ENCODE peak calls at places on chromosomes 6 and 20, in nine cellular contexts. V, A, I, N, H, Z, M, R and O are unnamed samples. For H3K9me3, the result is how much of the 10 kb centered on the place peaks cover.

GRCh38 chr20:16476032-16476431 is 97.2 kb downstream of the KIF16B start:
- DNase-seq in V (no peak), A (no peak), I (no peak), N (peak), H (peak), Z (peak), M (peak), R (peak), O (no peak)

GRCh38 chr20:16846011-16846410 is 97.9 kb downstream of the OTOR start:
- DNase-seq in V (no peak), A (peak), I (no peak), N (no peak), H (no peak), Z (no peak), M (no peak), R (peak), O (no peak)

GRCh38 chr6:78565997-78566396 is 301.4 kb upstream of the IRAK1BP1 start:
- DNase-seq in V (no peak), A (no peak), I (no peak), N (no peak), H (no peak), Z (no peak), M (no peak), R (no peak), O (no peak)

GRCh38 chr20:60258255-60258863 is 300.1 kb downstream of the CDH26 start:
- DNase-seq in V (no peak), A (no peak), I (no peak), N (no peak), H (no peak), Z (no peak), M (no peak), R (no peak), O (no peak)

GRCh38 chr6:47440722-47441121 is 36.9 kb upstream of the CD2AP start:
- DNase-seq in V (no peak), A (no peak), I (no peak), N (no peak), H (no peak), Z (no peak), M (no peak), R (peak), O (no peak)

GRCh38 chr6:119024111-119024510 is 54.4 kb downstream of the FAM184A start:
- DNase-seq in V (no peak), A (no peak), I (no peak), N (peak), H (no peak), Z (no peak), M (no peak), R (no peak), O (no peak)

GRCh38 chr20:7015257-7015656 is 247.8 kb downstream of the BMP2 start:
- DNase-seq in V (no peak), A (no peak), I (no peak), N (no peak), H (no peak), Z (no peak), M (no peak), R (no peak), O (no peak)

GRCh38 chr6:118921084-118921483 is 13.9 kb downstream of the MCM9 start:
- DNase-seq in V (no peak), A (no peak), I (no peak), N (no peak), H (no peak), Z (no peak), M (no peak), R (no peak), O (no peak)

GRCh38 chr6:138577151-138577915 is 78.0 kb upstream of the NHSL1 start:
- DNase-seq in V (no peak), A (peak), I (no peak), N (no peak), H (no peak), Z (peak), M (no peak), R (peak), O (no peak)

GRCh38 chr20:60100780-60101179 is 142.6 kb downstream of the CDH26 start:
- DNase-seq in V (no peak), A (no peak), I (no peak), N (no peak), H (no peak), Z (no peak), M (no peak), R (no peak), O (no peak)

GRCh38 chr6:87029711-87030314 is 65.1 kb downstream of the CGA start:
- DNase-seq in V (no peak), A (peak), I (peak), N (peak), H (peak), Z (peak), M (peak), R (peak), O (no peak)

GRCh38 chr6:130432838-130433237 is 67.0 kb downstream of the TMEM200A start:
- DNase-seq in V (no peak), A (no peak), I (no peak), N (no peak), H (no peak), Z (no peak), M (no peak), R (no peak), O (no peak)

GRCh38 chr6:49888742-49889431 is 22.6 kb upstream of the CRISP1 start:
- DNase-seq in V (no peak), A (no peak), I (no peak), N (no peak), H (no peak), Z (no peak), M (no peak), R (no peak), O (no peak)

GRCh38 chr6:49890988-49891387 is 24.7 kb upstream of the CRISP1 start:
- DNase-seq in V (no peak), A (no peak), I (no peak), N (no peak), H (no peak), Z (no peak), M (no peak), R (no peak), O (no peak)

GRCh38 chr6:49892280-49892679 is 25.9 kb upstream of the CRISP1 start:
- DNase-seq in V (no peak), A (no peak), I (no peak), N (no peak), H (no peak), Z (no peak), M (no peak), R (no peak), O (no peak)
- H3K9me3 ChIP-seq in V (under half), A (under half), I (under half), N (under half), H (under half), Z (under half), M (under half), R (under half), O (under half)

DNA sequence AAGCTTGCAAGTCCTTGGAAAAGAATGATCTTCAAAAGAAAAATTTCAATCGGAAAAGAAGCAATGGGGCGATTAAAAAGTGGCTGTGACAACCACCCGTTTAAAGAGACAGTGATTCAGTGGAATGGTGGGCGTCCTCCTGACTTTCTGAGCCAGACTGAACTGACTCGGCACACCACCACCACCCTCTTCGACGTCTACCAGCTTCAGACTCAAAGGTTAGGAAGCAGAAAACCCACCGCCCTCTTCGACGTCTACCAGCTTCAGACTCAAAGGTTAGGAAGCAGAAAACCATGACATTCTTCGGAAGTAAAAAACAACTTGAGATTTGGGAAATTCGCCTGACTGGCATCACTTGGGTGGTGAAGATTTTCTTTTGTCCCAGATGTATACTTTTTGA is 28.3 kb upstream of the IRF4 start:
- DNase-seq in V (no peak), A (no peak), I (no peak), N (no peak), H (no peak), Z (no peak), M (no peak), R (no peak), O (no peak)
- H3K9me3 ChIP-seq in V (under half), A (under half), I (half or more), N (under half), H (under half), Z (under half), M (under half), R (under half), O (under half)

DNA sequence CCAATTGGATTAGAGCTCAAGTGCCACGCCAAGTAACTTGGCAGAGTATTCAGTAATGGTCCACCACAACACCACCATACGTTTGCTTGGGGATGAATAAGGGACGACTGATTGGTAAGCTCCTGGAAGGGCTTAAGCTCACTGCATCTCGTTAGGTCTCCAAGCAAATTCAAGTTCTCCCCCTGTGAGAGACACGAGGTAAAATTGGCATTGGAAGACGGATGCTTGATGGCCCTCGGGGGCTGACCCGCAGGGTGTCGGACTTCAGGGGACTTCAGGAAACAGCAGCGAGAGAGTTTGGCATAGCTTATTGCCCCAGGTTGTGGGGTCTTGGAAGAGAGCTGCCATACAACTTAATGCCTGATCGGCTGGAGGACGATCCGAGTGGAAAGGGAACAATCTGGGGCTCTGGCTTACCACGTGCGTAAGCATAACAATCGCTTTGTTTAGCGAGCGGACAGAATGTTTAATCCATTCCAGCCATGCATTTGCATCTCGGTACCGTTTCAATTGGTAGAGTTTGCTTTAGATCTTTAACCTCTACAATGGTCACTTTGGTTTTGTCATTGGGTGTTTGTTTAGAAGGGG is 4.8 kb upstream of the ZNFX1 start:
- DNase-seq in V (no peak), A (no peak), I (no peak), N (no peak), H (no peak), Z (peak), M (no peak), R (no peak), O (no peak)
- H3K9me3 ChIP-seq in V (under half), A (under half), I (under half), N (half or more), H (under half), Z (under half), M (under half), R (under half), O (half or more)

GRCh38 chr6:28176373-28176772 is 34.7 kb downstream of the ZKSCAN8 start:
- DNase-seq in V (no peak), A (no peak), I (no peak), N (no peak), H (no peak), Z (no peak), M (no peak), R (no peak), O (no peak)

DNA sequence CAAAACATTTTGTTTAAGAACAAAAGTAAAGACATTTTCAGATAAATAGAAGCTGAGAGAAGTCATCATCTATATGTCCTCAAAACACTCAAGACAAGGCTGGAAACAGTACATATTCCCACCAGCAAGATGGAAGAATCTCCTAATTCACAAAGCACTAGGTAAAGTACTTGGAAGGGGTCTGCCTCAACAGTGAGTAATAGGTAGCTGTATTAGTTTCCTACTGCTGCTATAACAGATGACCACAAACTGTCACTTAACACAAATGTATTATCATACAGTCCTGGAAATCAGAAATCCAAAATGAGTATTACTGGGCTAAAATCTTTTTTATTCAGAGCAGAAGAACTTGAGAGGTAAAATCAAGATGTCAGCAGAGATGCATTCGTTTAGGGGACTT is 40.6 kb downstream of the ZKSCAN8 start:
- DNase-seq in V (no peak), A (no peak), I (no peak), N (no peak), H (no peak), Z (no peak), M (no peak), R (no peak), O (no peak)
- H3K9me3 ChIP-seq in V (under half), A (under half), I (under half), N (under half), H (under half), Z (under half), M (under half), R (under half), O (under half)

GRCh38 chr6:155611742-155612141 is 156.1 kb upstream of the NOX3 start:
- DNase-seq in V (no peak), A (no peak), I (no peak), N (no peak), H (no peak), Z (no peak), M (no peak), R (no peak), O (no peak)
- H3K9me3 ChIP-seq in V (under half), A (under half), I (under half), N (under half), H (under half), Z (half or more), M (under half), R (under half), O (under half)

GRCh38 chr6:61555993-61556392 is 730.0 kb downstream of the KHDRBS2 start:
- DNase-seq in V (peak), A (no peak), I (no peak), N (no peak), H (no peak), Z (no peak), M (no peak), R (no peak), O (no peak)
- H3K9me3 ChIP-seq in V (under half), A (under half), I (under half), N (under half), H (under half), Z (under half), M (under half), R (under half), O (under half)

DNA sequence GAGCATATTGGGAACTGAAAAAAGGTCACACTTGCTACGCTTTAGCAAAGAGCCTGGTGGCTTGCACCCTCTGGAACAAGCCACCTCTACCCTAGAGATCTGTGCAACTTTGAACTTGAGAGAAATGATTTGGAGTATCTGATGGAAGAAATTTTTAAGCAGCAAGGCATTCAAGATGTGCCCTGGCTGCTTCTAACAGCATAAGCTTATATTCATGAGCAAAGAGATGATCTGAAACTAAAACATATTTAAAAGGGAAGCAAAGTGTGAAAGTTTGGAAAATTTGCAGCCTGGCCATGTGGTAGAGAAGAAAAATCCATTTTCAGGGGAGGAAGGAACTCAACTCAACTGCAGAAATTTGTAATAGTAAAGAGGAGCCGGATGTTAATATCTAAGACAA is 71.1 kb downstream of the NINL start:
- DNase-seq in V (no peak), A (no peak), I (no peak), N (no peak), H (no peak), Z (no peak), M (no peak), R (no peak), O (no peak)
- H3K9me3 ChIP-seq in V (under half), A (under half), I (under half), N (half or more), H (under half), Z (under half), M (under half), R (under half), O (under half)

DNA sequence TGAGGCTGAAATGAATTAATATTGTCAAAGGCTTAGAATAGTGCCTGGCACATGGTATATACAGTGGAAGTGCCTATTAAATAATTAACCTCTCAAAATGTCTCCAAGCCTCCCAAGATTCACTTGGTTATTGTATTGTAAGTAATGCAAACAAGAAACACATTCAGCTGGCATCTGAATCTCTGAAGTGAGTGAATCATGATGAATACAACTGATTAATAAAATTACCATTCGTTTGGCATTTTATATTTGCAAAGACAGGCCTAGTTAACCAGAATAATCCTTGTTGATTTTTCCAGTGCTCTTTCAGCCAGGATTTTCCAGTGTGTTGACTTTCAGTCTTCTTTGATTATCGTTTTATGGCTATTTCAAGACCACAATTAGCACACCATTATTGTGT is 20.4 kb downstream of the SLC22A2 start:
- DNase-seq in V (no peak), A (no peak), I (no peak), N (no peak), H (peak), Z (no peak), M (no peak), R (peak), O (no peak)
- H3K9me3 ChIP-seq in V (under half), A (under half), I (under half), N (under half), H (under half), Z (under half), M (under half), R (under half), O (under half)